ENCODE peak calls at places on chromosomes 3 and 15, in seven cellular contexts. E is activated T-helper 1 cell treated with Interleukin-2 at 50 U/mL for 16 hours; X is stimulated activated CD8-positive, alpha-beta memory T cell treated with anti-CD3 and anti-CD28 coated beads, Interleukin-4, amount 100 ng/mL, for 24 hours; B is GM12892; O is T-helper 17 cell; A is uterus; F is NCI-H524. K is an unnamed sample.

GRCh38 chr15:64949383-64950141 is 37.9 kb downstream of the ANKDD1A start:
- DNase-seq in E (no peak), X (no peak), B (no peak), O (no peak), A (no peak), F (no peak), K (no peak)

GRCh38 chr3:158097571-158098553 is 8.4 kb downstream of the SHOX2 start:
- DNase-seq in E (peak), X (peak), B (peak), O (peak), A (no peak), F (peak), K (peak)

GRCh38 chr3:140403559-140403958 is 274.3 kb upstream of the TRIM42 start:
- DNase-seq in E (no peak), X (no peak), B (no peak), O (no peak), A (no peak), F (no peak), K (no peak)

GRCh38 chr15:43969802-43970375 is 143.1 kb downstream of the WDR76 start:
- DNase-seq in E (no peak), X (no peak), B (no peak), O (no peak), A (no peak), F (no peak), K (no peak)

GRCh38 chr3:44993471-44994205 is 17.6 kb downstream of the EXOSC7 start:
- DNase-seq in E (no peak), X (no peak), B (no peak), O (no peak), A (no peak), F (no peak), K (no peak)

GRCh38 chr15:79376383-79376782 is 55.8 kb upstream of the MINAR1 start:
- DNase-seq in E (no peak), X (no peak), B (no peak), O (no peak), A (no peak), F (no peak), K (no peak)

GRCh38 chr3:119597548-119598288 is at the start of gene PLA1A:
- DNase-seq in E (no peak), X (no peak), B (no peak), O (no peak), A (no peak), F (no peak), K (no peak)

GRCh38 chr3:135135445-135135844 is 340.4 kb downstream of the EPHB1 start:
- DNase-seq in E (no peak), X (no peak), B (no peak), O (no peak), A (no peak), F (no peak), K (no peak)

GRCh38 chr3:128051459-128051836 is 789 bp upstream of the SEC61A1 start:
- DNase-seq in E (no peak), X (no peak), B (no peak), O (no peak), A (no peak), F (no peak), K (no peak)

GRCh38 chr3:6516694-6517093 is 344.2 kb upstream of the GRM7 start:
- DNase-seq in E (no peak), X (no peak), B (no peak), O (no peak), A (no peak), F (no peak), K (no peak)

GRCh38 chr15:47620960-47621681 is 96.2 kb upstream of the SEMA6D start:
- DNase-seq in E (no peak), X (no peak), B (no peak), O (no peak), A (no peak), F (no peak), K (no peak)

GRCh38 chr3:41963823-41964222 is 1.9 kb upstream of the ULK4 start:
- DNase-seq in E (no peak), X (no peak), B (no peak), O (no peak), A (no peak), F (no peak), K (no peak)

GRCh38 chr15:42493694-42494093 is 1.7 kb upstream of the SNAP23 start:
- DNase-seq in E (no peak), X (no peak), B (no peak), O (no peak), A (no peak), F (no peak), K (no peak)

GRCh38 chr3:190120161-190121060 is at the start of gene P3H2:
- DNase-seq in E (no peak), X (peak), B (peak), O (no peak), A (peak), F (peak), K (no peak)

GRCh38 chr3:172613845-172614244 is 90.6 kb upstream of the TNFSF10 start:
- DNase-seq in E (no peak), X (no peak), B (no peak), O (no peak), A (no peak), F (no peak), K (no peak)

GRCh38 chr15:26983822-26984221 is 12.8 kb downstream of the GABRG3 start:
- DNase-seq in E (no peak), X (no peak), B (no peak), O (no peak), A (no peak), F (no peak), K (no peak)

GRCh38 chr3:55567615-55568014 is 80.5 kb upstream of the WNT5A start:
- DNase-seq in E (no peak), X (no peak), B (no peak), O (no peak), A (peak), F (no peak), K (no peak)

GRCh38 chr3:17233398-17233800 is 348.6 kb downstream of the PLCL2 start:
- DNase-seq in E (no peak), X (no peak), B (no peak), O (no peak), A (no peak), F (peak), K (no peak)

GRCh38 chr3:13427662-13428603 is 7.8 kb upstream of the NUP210 start:
- DNase-seq in E (no peak), X (no peak), B (no peak), O (no peak), A (no peak), F (peak), K (no peak)

GRCh38 chr3:77190281-77190841 is 150.5 kb downstream of the ROBO2 start:
- DNase-seq in E (no peak), X (no peak), B (no peak), O (no peak), A (no peak), F (no peak), K (no peak)

GRCh38 chr3:188830955-188831354 is 340.8 kb upstream of the TPRG1 start:
- DNase-seq in E (no peak), X (no peak), B (no peak), O (no peak), A (no peak), F (no peak), K (no peak)

GRCh38 chr15:37028609-37029287 is 71.6 kb downstream of the MEIS2 start:
- DNase-seq in E (no peak), X (no peak), B (no peak), O (no peak), A (no peak), F (no peak), K (no peak)

GRCh38 chr15:65939901-65940617 is 70.8 kb downstream of the RAB11A start:
- DNase-seq in E (no peak), X (no peak), B (no peak), O (no peak), A (no peak), F (no peak), K (no peak)

GRCh38 chr3:184786271-184787010 is 25.5 kb upstream of the VPS8 start:
- DNase-seq in E (no peak), X (no peak), B (no peak), O (no peak), A (peak), F (no peak), K (no peak)

GRCh38 chr3:128555098-128555825 is 62.3 kb upstream of the GATA2 start:
- DNase-seq in E (no peak), X (no peak), B (no peak), O (no peak), A (peak), F (no peak), K (no peak)

GRCh38 chr3:179421500-179421899 is 29.8 kb downstream of the GNB4 start:
- DNase-seq in E (no peak), X (no peak), B (no peak), O (no peak), A (no peak), F (no peak), K (no peak)

GRCh38 chr3:122615303-122615702 is 37.9 kb downstream of the PARP15 start:
- DNase-seq in E (no peak), X (no peak), B (no peak), O (no peak), A (no peak), F (no peak), K (no peak)

GRCh38 chr3:10702961-10703740 is 112.9 kb upstream of the SLC6A11 start:
- DNase-seq in E (no peak), X (no peak), B (no peak), O (no peak), A (no peak), F (peak), K (no peak)

GRCh38 chr15:74317820-74318375 is 49.5 kb downstream of the CYP11A1 start:
- DNase-seq in E (no peak), X (no peak), B (no peak), O (no peak), A (peak), F (peak), K (no peak)

GRCh38 chr3:153051427-153052095 is 110.5 kb upstream of the RAP2B start:
- DNase-seq in E (no peak), X (no peak), B (no peak), O (no peak), A (no peak), F (no peak), K (no peak)

GRCh38 chr3:151900460-151900859 is 27.0 kb downstream of the SUCNR1 start:
- DNase-seq in E (no peak), X (no peak), B (no peak), O (no peak), A (no peak), F (no peak), K (no peak)

GRCh38 chr15:80660114-80660513 is 35.0 kb upstream of the ABHD17C start:
- DNase-seq in E (no peak), X (no peak), B (no peak), O (no peak), A (no peak), F (no peak), K (no peak)

GRCh38 chr15:39908186-39908585 is 11.9 kb downstream of the GPR176 start:
- DNase-seq in E (no peak), X (no peak), B (no peak), O (no peak), A (no peak), F (peak), K (no peak)

K was measured in activated effector memory CD4-positive, alpha-beta T cell treated with Interleukin-2 at 50 U/mL for 16 hours.